ENCODE peak calls at places on chromosome 13, in seven cellular contexts. One of them, this sample, is unnamed.

GRCh38 chr13:21347753-21348318 is 111.3 kb downstream of the ZDHHC20 start:
- DNase-seq in lower leg skin: no peak
- DNase-seq in MCF 10A: no peak
- DNase-seq in mucosa of descending colon: no peak
- DNase-seq in fibroblast of the aortic adventitia: no peak
- DNase-seq in fibroblast of pulmonary artery: no peak
- DNase-seq in fibroblast of lung: no peak
- DNase-seq in this sample: no peak

GRCh38 chr13:22082030-22082429 is 411.2 kb downstream of the FGF9 start:
- DNase-seq in lower leg skin: no peak
- DNase-seq in MCF 10A: no peak
- DNase-seq in mucosa of descending colon: no peak
- DNase-seq in fibroblast of the aortic adventitia: no peak
- DNase-seq in fibroblast of pulmonary artery: no peak
- DNase-seq in fibroblast of lung: no peak
- DNase-seq in this sample: no peak

GRCh38 chr13:45479661-45480060 is 14.9 kb downstream of the COG3 start:
- DNase-seq in lower leg skin: no peak
- DNase-seq in MCF 10A: no peak
- DNase-seq in mucosa of descending colon: no peak
- DNase-seq in fibroblast of the aortic adventitia: no peak
- DNase-seq in fibroblast of pulmonary artery: no peak
- DNase-seq in fibroblast of lung: no peak
- DNase-seq in this sample: no peak

GRCh38 chr13:30807392-30807791 is 72.0 kb downstream of the ALOX5AP start:
- DNase-seq in lower leg skin: no peak
- DNase-seq in MCF 10A: no peak
- DNase-seq in mucosa of descending colon: no peak
- DNase-seq in fibroblast of the aortic adventitia: no peak
- DNase-seq in fibroblast of pulmonary artery: no peak
- DNase-seq in fibroblast of lung: no peak
- DNase-seq in this sample: no peak

GRCh38 chr13:77714119-77714755 is 16.8 kb downstream of the SLAIN1 start:
- DNase-seq in lower leg skin: no peak
- DNase-seq in MCF 10A: no peak
- DNase-seq in mucosa of descending colon: no peak
- DNase-seq in fibroblast of the aortic adventitia: no peak
- DNase-seq in fibroblast of pulmonary artery: no peak
- DNase-seq in fibroblast of lung: no peak
- DNase-seq in this sample: no peak

GRCh38 chr13:23447927-23448326 is 14.4 kb upstream of the SACS start:
- DNase-seq in lower leg skin: no peak
- DNase-seq in MCF 10A: no peak
- DNase-seq in mucosa of descending colon: peak
- DNase-seq in fibroblast of the aortic adventitia: peak
- DNase-seq in fibroblast of pulmonary artery: peak
- DNase-seq in fibroblast of lung: peak
- DNase-seq in this sample: no peak

GRCh38 chr13:71285700-71286099 is 581.3 kb downstream of the DACH1 start:
- DNase-seq in lower leg skin: no peak
- DNase-seq in MCF 10A: no peak
- DNase-seq in mucosa of descending colon: peak
- DNase-seq in fibroblast of the aortic adventitia: no peak
- DNase-seq in fibroblast of pulmonary artery: peak
- DNase-seq in fibroblast of lung: no peak
- DNase-seq in this sample: no peak

GRCh38 chr13:30810261-30810701 is 74.9 kb downstream of the ALOX5AP start:
- DNase-seq in lower leg skin: no peak
- DNase-seq in MCF 10A: peak
- DNase-seq in mucosa of descending colon: no peak
- DNase-seq in fibroblast of the aortic adventitia: no peak
- DNase-seq in fibroblast of pulmonary artery: no peak
- DNase-seq in fibroblast of lung: no peak
- DNase-seq in this sample: no peak

GRCh38 chr13:51585696-51586095 is 1.4 kb downstream of the WDFY2 start:
- DNase-seq in lower leg skin: no peak
- DNase-seq in MCF 10A: peak
- DNase-seq in mucosa of descending colon: no peak
- DNase-seq in fibroblast of the aortic adventitia: peak
- DNase-seq in fibroblast of pulmonary artery: peak
- DNase-seq in fibroblast of lung: no peak
- DNase-seq in this sample: no peak

GRCh38 chr13:31894931-31895330 is 136.6 kb upstream of the FRY start:
- DNase-seq in lower leg skin: no peak
- DNase-seq in MCF 10A: no peak
- DNase-seq in mucosa of descending colon: no peak
- DNase-seq in fibroblast of the aortic adventitia: no peak
- DNase-seq in fibroblast of pulmonary artery: no peak
- DNase-seq in fibroblast of lung: no peak
- DNase-seq in this sample: no peak

GRCh38 chr13:59745395-59745788 is 418.3 kb downstream of the DIAPH3 start:
- DNase-seq in lower leg skin: no peak
- DNase-seq in MCF 10A: peak
- DNase-seq in mucosa of descending colon: no peak
- DNase-seq in fibroblast of the aortic adventitia: peak
- DNase-seq in fibroblast of pulmonary artery: peak
- DNase-seq in fibroblast of lung: peak
- DNase-seq in this sample: no peak

GRCh38 chr13:105982219-105982618 is 553.2 kb downstream of the EFNB2 start:
- DNase-seq in lower leg skin: no peak
- DNase-seq in MCF 10A: no peak
- DNase-seq in mucosa of descending colon: no peak
- DNase-seq in fibroblast of the aortic adventitia: no peak
- DNase-seq in fibroblast of pulmonary artery: no peak
- DNase-seq in fibroblast of lung: no peak
- DNase-seq in this sample: no peak
- TF ChIP-seq CTCF in lower leg skin: no peak
- TF ChIP-seq CTCF in MCF 10A: no peak
- TF ChIP-seq CTCF in mucosa of descending colon: no peak
- TF ChIP-seq CTCF in fibroblast of the aortic adventitia: no peak
- TF ChIP-seq CTCF in fibroblast of pulmonary artery: no peak
- TF ChIP-seq CTCF in fibroblast of lung: no peak
- TF ChIP-seq CTCF in this sample: no peak

GRCh38 chr13:114097504-114097892 is 34.9 kb downstream of the RASA3 start:
- DNase-seq in lower leg skin: no peak
- DNase-seq in MCF 10A: no peak
- DNase-seq in mucosa of descending colon: no peak
- DNase-seq in fibroblast of the aortic adventitia: no peak
- DNase-seq in fibroblast of pulmonary artery: no peak
- DNase-seq in fibroblast of lung: no peak
- DNase-seq in this sample: no peak

GRCh38 chr13:114095486-114095885 is 36.9 kb downstream of the RASA3 start:
- DNase-seq in lower leg skin: no peak
- DNase-seq in MCF 10A: no peak
- DNase-seq in mucosa of descending colon: no peak
- DNase-seq in fibroblast of the aortic adventitia: no peak
- DNase-seq in fibroblast of pulmonary artery: no peak
- DNase-seq in fibroblast of lung: no peak
- DNase-seq in this sample: no peak

GRCh38 chr13:114097893-114098688 is 34.3 kb downstream of the RASA3 start:
- DNase-seq in lower leg skin: no peak
- DNase-seq in MCF 10A: no peak
- DNase-seq in mucosa of descending colon: no peak
- DNase-seq in fibroblast of the aortic adventitia: no peak
- DNase-seq in fibroblast of pulmonary artery: no peak
- DNase-seq in fibroblast of lung: no peak
- DNase-seq in this sample: no peak

GRCh38 chr13:114096031-114096485 is 36.4 kb downstream of the RASA3 start:
- DNase-seq in lower leg skin: no peak
- DNase-seq in MCF 10A: no peak
- DNase-seq in mucosa of descending colon: no peak
- DNase-seq in fibroblast of the aortic adventitia: no peak
- DNase-seq in fibroblast of pulmonary artery: no peak
- DNase-seq in fibroblast of lung: no peak
- DNase-seq in this sample: no peak

DNA sequence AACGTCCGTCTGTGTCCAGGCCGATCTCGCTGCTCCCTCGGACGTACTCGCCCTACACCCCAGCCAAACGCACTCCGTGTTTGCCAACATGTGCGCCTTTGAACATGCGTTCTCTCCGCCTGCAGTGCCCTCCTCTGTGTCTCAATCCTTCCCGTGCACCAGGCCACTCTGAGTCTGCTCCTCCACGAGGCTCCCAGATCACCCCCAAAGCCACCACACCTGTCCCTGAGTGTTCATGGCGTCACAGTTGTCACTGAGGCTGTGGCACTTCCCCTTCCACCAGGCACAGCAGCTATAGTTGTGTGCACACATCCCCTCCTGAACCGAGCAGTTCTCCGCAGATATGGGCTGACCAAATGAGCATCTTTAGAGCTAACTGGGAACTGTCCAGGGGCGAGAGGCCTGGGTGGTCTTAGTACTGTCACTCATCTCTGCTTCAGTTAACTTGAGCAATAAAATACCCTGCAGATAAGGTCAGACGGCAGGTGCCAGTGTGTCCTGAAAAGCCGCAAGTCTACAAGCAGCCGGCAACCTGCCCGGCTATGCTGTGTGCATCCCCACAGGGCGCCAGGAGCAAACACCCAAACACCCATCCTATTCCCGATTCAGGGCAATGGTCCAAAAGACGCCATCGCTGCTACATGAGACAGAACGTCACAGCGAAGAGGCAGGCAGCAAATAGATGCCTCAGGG is 35.5 kb downstream of the RASA3 start:
- DNase-seq in lower leg skin: no peak
- DNase-seq in MCF 10A: no peak
- DNase-seq in mucosa of descending colon: no peak
- DNase-seq in fibroblast of the aortic adventitia: no peak
- DNase-seq in fibroblast of pulmonary artery: no peak
- DNase-seq in fibroblast of lung: no peak
- DNase-seq in this sample: no peak
- TF ChIP-seq CTCF in lower leg skin: no peak
- TF ChIP-seq CTCF in MCF 10A: no peak
- TF ChIP-seq CTCF in mucosa of descending colon: no peak
- TF ChIP-seq CTCF in fibroblast of the aortic adventitia: no peak
- TF ChIP-seq CTCF in fibroblast of pulmonary artery: no peak
- TF ChIP-seq CTCF in fibroblast of lung: no peak
- TF ChIP-seq CTCF in this sample: no peak

GRCh38 chr13:27424246-27425150 is at the start of gene GTF3A:
- DNase-seq in lower leg skin: peak
- DNase-seq in MCF 10A: peak
- DNase-seq in mucosa of descending colon: peak
- DNase-seq in fibroblast of the aortic adventitia: peak
- DNase-seq in fibroblast of pulmonary artery: peak
- DNase-seq in fibroblast of lung: peak
- DNase-seq in this sample: peak
- TF ChIP-seq CTCF in lower leg skin: no peak
- TF ChIP-seq CTCF in MCF 10A: no peak
- TF ChIP-seq CTCF in mucosa of descending colon: no peak
- TF ChIP-seq CTCF in fibroblast of the aortic adventitia: no peak
- TF ChIP-seq CTCF in fibroblast of pulmonary artery: no peak
- TF ChIP-seq CTCF in fibroblast of lung: no peak
- TF ChIP-seq CTCF in this sample: no peak

DNA sequence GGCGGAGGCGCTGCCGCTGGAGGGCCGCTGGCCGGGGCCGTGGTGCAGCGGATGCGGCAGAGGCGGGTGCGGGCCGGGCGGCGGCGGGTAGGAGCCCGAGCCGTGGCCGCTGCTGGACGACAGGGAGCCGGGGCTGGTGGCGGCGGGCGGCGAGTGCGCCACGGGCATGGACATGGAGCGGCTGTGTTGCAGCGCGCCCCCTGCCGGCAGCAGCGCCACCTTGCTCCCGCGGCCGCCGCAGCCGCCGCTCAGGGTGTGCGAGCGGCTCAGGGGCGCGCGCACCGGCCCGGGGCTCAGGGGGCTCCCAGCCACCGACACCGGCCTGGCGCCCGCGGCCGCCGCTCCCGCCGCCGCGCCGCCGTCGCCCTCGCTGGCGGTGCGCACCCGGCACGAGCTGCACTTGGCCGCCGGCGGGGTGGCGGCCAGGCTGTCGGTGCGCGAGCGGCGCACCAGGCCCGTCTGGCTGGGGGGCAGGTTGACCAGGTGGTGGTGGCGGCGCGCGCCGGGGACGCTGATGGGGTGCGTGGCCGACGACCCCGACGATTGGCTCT is 1.7 kb downstream of the IRS2 start:
- DNase-seq in lower leg skin: peak
- DNase-seq in MCF 10A: peak
- DNase-seq in mucosa of descending colon: peak
- DNase-seq in fibroblast of the aortic adventitia: peak
- DNase-seq in fibroblast of pulmonary artery: peak
- DNase-seq in fibroblast of lung: peak
- DNase-seq in this sample: no peak
- TF ChIP-seq CTCF in lower leg skin: no peak
- TF ChIP-seq CTCF in MCF 10A: peak
- TF ChIP-seq CTCF in mucosa of descending colon: peak
- TF ChIP-seq CTCF in fibroblast of the aortic adventitia: peak
- TF ChIP-seq CTCF in fibroblast of pulmonary artery: no peak
- TF ChIP-seq CTCF in fibroblast of lung: peak
- TF ChIP-seq CTCF in this sample: peak

DNA sequence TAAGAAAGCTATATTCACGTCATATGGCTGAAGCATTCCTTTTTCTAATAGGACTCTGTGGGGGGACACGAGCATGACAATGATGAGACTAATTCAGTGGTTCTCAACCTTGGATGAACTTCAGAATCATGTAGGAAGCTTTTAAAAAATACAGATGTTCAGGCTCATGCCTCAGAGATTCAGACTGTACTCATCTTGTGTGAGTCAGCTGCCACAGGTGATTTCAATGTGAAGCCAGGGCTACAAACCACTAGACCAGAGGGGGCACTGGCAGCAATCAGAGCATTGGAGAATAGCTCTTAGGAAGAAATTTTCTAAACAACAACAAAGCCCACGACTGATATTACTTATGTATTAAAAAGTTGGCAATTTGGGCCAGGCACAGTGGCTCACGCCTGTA is 91.7 kb downstream of the SERP2 start:
- DNase-seq in lower leg skin: no peak
- DNase-seq in MCF 10A: no peak
- DNase-seq in mucosa of descending colon: no peak
- DNase-seq in fibroblast of the aortic adventitia: no peak
- DNase-seq in fibroblast of pulmonary artery: no peak
- DNase-seq in fibroblast of lung: no peak
- DNase-seq in this sample: no peak
- TF ChIP-seq CTCF in lower leg skin: no peak
- TF ChIP-seq CTCF in MCF 10A: no peak
- TF ChIP-seq CTCF in mucosa of descending colon: no peak
- TF ChIP-seq CTCF in fibroblast of the aortic adventitia: no peak
- TF ChIP-seq CTCF in fibroblast of pulmonary artery: no peak
- TF ChIP-seq CTCF in fibroblast of lung: no peak
- TF ChIP-seq CTCF in this sample: no peak